ENCODE peak calls at places on chromosome 17, in ten cellular contexts. B is PC-9; W is stimulated activated CD8-positive, alpha-beta memory T cell treated with anti-CD3 and anti-CD28 coated beads, Interleukin-7, amount 100 ng/mL, for 1 hour; A is renal cortical epithelial cell; J is cardiac fibroblast; T is activated T-cell treated with anti-CD3 and anti-CD28 coated beads for 1 hour; U is foreskin fibroblast; O is NCI-H2107; G is head of caudate nucleus; K is fibroblast of the aortic adventitia. H is an unnamed sample.

GRCh38 chr17:1882836-1883235 is 53.0 kb downstream of the RPA1 start:
- DNase-seq in B (no peak), W (no peak), A (peak; percentile 40), J (peak; percentile 59), T (no peak), U (peak; percentile 26), O (no peak), G (no peak), K (peak; percentile 38), H (no peak)

GRCh38 chr17:17021194-17021863 is 20.9 kb upstream of the MPRIP start:
- DNase-seq in B (peak; percentile 95), W (no peak), A (no peak), J (no peak), T (no peak), U (no peak), O (no peak), G (peak; percentile 69), K (peak; percentile 33), H (no peak)

GRCh38 chr17:10059684-10060211 is 138.7 kb downstream of the GAS7 start:
- DNase-seq in B (no peak), W (no peak), A (no peak), J (no peak), T (no peak), U (no peak), O (no peak), G (peak; percentile 51), K (peak; percentile 53), H (no peak)

GRCh38 chr17:45312477-45313418 is 4.1 kb downstream of the MAP3K14 start:
- DNase-seq in B (peak; percentile 55), W (no peak), A (no peak), J (peak; percentile 32), T (no peak), U (no peak), O (no peak), G (no peak), K (no peak), H (no peak)

GRCh38 chr17:43018932-43019331 is 3.3 kb downstream of the VAT1 start:
- DNase-seq in B (no peak), W (no peak), A (no peak), J (no peak), T (no peak), U (no peak), O (no peak), G (no peak), K (peak; percentile 35), H (no peak)

GRCh38 chr17:82414548-82415281 is 3.4 kb upstream of the HEXD start:
- DNase-seq in B (no peak), W (peak; percentile 46), A (peak; percentile 22), J (peak; percentile 81), T (peak; percentile 65), U (peak; percentile 55), O (peak; percentile 46), G (peak; percentile 66), K (peak; percentile 73), H (peak; percentile 29)

GRCh38 chr17:79845601-79845949 is 6.3 kb upstream of the CBX4 start:
- DNase-seq in B (no peak), W (no peak), A (no peak), J (peak; percentile 45), T (no peak), U (no peak), O (no peak), G (no peak), K (peak; percentile 61), H (no peak)

GRCh38 chr17:39150795-39151679 is at the start of gene PLXDC1:
- DNase-seq in B (no peak), W (no peak), A (no peak), J (no peak), T (no peak), U (no peak), O (peak; percentile 7), G (no peak), K (no peak), H (no peak)

GRCh38 chr17:21239680-21240374 is 13.4 kb downstream of the NATD1 start:
- DNase-seq in B (no peak), W (no peak), A (peak; percentile 26), J (peak; percentile 39), T (no peak), U (no peak), O (no peak), G (no peak), K (peak; percentile 47), H (no peak)

GRCh38 chr17:47649972-47650524 is 329 bp downstream of the KPNB1 start:
- DNase-seq in B (peak; percentile 43), W (no peak), A (no peak), J (peak; percentile 62), T (peak; percentile 33), U (no peak), O (no peak), G (no peak), K (no peak), H (peak; percentile 43)

GRCh38 chr17:58352018-58352842 is at the start of gene SUPT4H1:
- DNase-seq in B (peak; percentile 83), W (peak; percentile 77), A (peak; percentile 84), J (peak; percentile 91), T (peak; percentile 85), U (peak; percentile 89), O (peak; percentile 89), G (peak; percentile 87), K (peak; percentile 90), H (peak; percentile 91)

GRCh38 chr17:29568331-29569244 is at the start of gene TP53I13:
- DNase-seq in B (peak; percentile 64), W (peak; percentile 85), A (no peak), J (peak; percentile 77), T (peak; percentile 91), U (peak; percentile 79), O (no peak), G (peak; percentile 87), K (peak; percentile 75), H (peak; percentile 25)

GRCh38 chr17:6279659-6280058 is 155.3 kb downstream of the AIPL1 start:
- DNase-seq in B (peak; percentile 42), W (no peak), A (peak; percentile 50), J (no peak), T (no peak), U (no peak), O (peak; percentile 27), G (no peak), K (no peak), H (no peak)

GRCh38 chr17:73028311-73028755 is 64.2 kb downstream of the SLC39A11 start:
- DNase-seq in B (no peak), W (no peak), A (peak; percentile 70), J (peak; percentile 22), T (no peak), U (peak; percentile 44), O (no peak), G (no peak), K (peak; percentile 75), H (no peak)

GRCh38 chr17:10803830-10804498 is at the start of gene TMEM238L:
- DNase-seq in B (no peak), W (no peak), A (no peak), J (no peak), T (no peak), U (no peak), O (no peak), G (no peak), K (no peak), H (no peak)

GRCh38 chr17:45382982-45383381 is 49.7 kb downstream of the ARHGAP27 start:
- DNase-seq in B (no peak), W (no peak), A (no peak), J (no peak), T (no peak), U (no peak), O (no peak), G (no peak), K (no peak), H (no peak)

GRCh38 chr17:50822550-50822949 is 12.8 kb upstream of the WFIKKN2 start:
- DNase-seq in B (no peak), W (no peak), A (no peak), J (no peak), T (no peak), U (no peak), O (no peak), G (no peak), K (no peak), H (no peak)